ENCODE peak calls at places on chromosomes 16 and 17, in seven cellular contexts. J, U, C, E, G, S and L are unnamed samples.
A peak's percentile ranks its signal among the peaks of the same experiment; 100 is the strongest.

GRCh38 chr16:83136924-83137323 is 510.2 kb downstream of the CDH13 start:
- DNase-seq in E (no peak), U (no peak), J (no peak), S (peak; percentile 98), C (no peak), G (no peak), L (peak; percentile 42)

GRCh38 chr17:48583708-48584582 is 5.8 kb upstream of the HOXB4 start:
- DNase-seq in J (no peak), C (no peak), S (no peak), G (no peak), U (no peak), E (no peak), L (no peak)

GRCh38 chr17:20282526-20283308 is 184.6 kb downstream of the LGALS9B start:
- DNase-seq in U (no peak), C (no peak), S (no peak), J (no peak), G (no peak), E (no peak), L (no peak)

GRCh38 chr16:84898447-84898846 is 78.7 kb downstream of the CRISPLD2 start:
- DNase-seq in E (no peak), C (no peak), G (peak; percentile 19), U (no peak), J (no peak), S (no peak), L (no peak)

GRCh38 chr17:33970271-33970670 is 284.8 kb upstream of the CCL2 start:
- DNase-seq in E (no peak), U (no peak), C (no peak), S (no peak), G (no peak), J (no peak), L (no peak)

GRCh38 chr16:53465606-53466290 is 31.5 kb downstream of the RBL2 start:
- DNase-seq in S (no peak), G (peak; percentile 38), C (peak; percentile 10), J (peak; percentile 12), U (peak; percentile 3), E (no peak), L (peak; percentile 73)

GRCh38 chr16:83002351-83003334 is 375.9 kb downstream of the CDH13 start:
- DNase-seq in E (no peak), J (no peak), G (peak; percentile 28), C (no peak), U (no peak), S (no peak), L (peak; percentile 50)

GRCh38 chr16:78742501-78743283 is 643.2 kb downstream of the WWOX start:
- DNase-seq in U (no peak), J (peak; percentile 57), C (peak; percentile 76), G (no peak), S (peak; percentile 13), E (no peak), L (no peak)

GRCh38 chr17:15124746-15125145 is 140.4 kb downstream of the PMP22 start:
- DNase-seq in C (no peak), G (peak; percentile 16), E (no peak), J (no peak), S (no peak), U (no peak), L (peak; percentile 91)

GRCh38 chr17:77471984-77472836 is 331.4 kb downstream of the SEC14L1 start:
- DNase-seq in G (peak; percentile 64), C (peak; percentile 27), S (peak; percentile 73), U (no peak), E (peak; percentile 83), J (peak; percentile 81), L (peak; percentile 86)

GRCh38 chr16:13935408-13935807 is 15.5 kb downstream of the ERCC4 start:
- DNase-seq in S (peak; percentile 4), C (no peak), G (no peak), E (peak; percentile 71), J (no peak), U (no peak), L (no peak)

GRCh38 chr17:75511610-75512575 is 3.4 kb downstream of the CASKIN2 start:
- DNase-seq in U (no peak), S (no peak), G (no peak), E (no peak), J (peak; percentile 74), C (no peak), L (no peak)

GRCh38 chr16:4272114-4272954 is 489 bp downstream of the TFAP4 start:
- DNase-seq in U (no peak), S (peak; percentile 72), J (peak; percentile 65), G (peak; percentile 76), C (peak; percentile 36), E (peak; percentile 62), L (peak; percentile 96)

GRCh38 chr17:14470417-14470816 is 169.5 kb downstream of the HS3ST3B1 start:
- DNase-seq in C (no peak), S (no peak), G (no peak), U (no peak), E (no peak), J (no peak), L (no peak)

GRCh38 chr16:53912155-53912554 is 208.2 kb downstream of the FTO start:
- DNase-seq in J (peak; percentile 52), G (no peak), C (no peak), U (no peak), S (no peak), E (no peak), L (no peak)

GRCh38 chr17:80260791-80261158 is at the start of gene RNF213:
- DNase-seq in C (peak; percentile 46), J (peak; percentile 79), S (peak; percentile 88), U (no peak), G (peak; percentile 66), E (peak; percentile 58), L (peak; percentile 97)

GRCh38 chr16:27313422-27314160 is at the start of gene IL4R:
- DNase-seq in J (peak; percentile 88), C (peak; percentile 31), U (peak; percentile 22), G (peak; percentile 91), S (peak; percentile 72), E (peak; percentile 50), L (peak; percentile 96)

GRCh38 chr17:57152916-57153528 is 68.0 kb downstream of the AKAP1 start:
- DNase-seq in E (no peak), S (no peak), G (no peak), U (no peak), J (no peak), C (no peak), L (no peak)
- H2AFZ ChIP-seq in E (no peak overlapping the region), S (no peak overlapping the region), G (no peak overlapping the region), U (no peak overlapping the region), J (no peak overlapping the region), C (no peak overlapping the region), L (no peak overlapping the region)

GRCh38 chr16:73171380-73171779 is 123.5 kb upstream of the ZFHX3 start:
- DNase-seq in S (no peak), C (no peak), U (no peak), J (no peak), G (no peak), E (peak; percentile 36), L (no peak)

GRCh38 chr16:73166394-73166971 is 118.6 kb upstream of the ZFHX3 start:
- DNase-seq in S (no peak), J (no peak), U (no peak), C (no peak), G (no peak), E (no peak), L (no peak)

GRCh38 chr16:73170587-73170986 is 122.7 kb upstream of the ZFHX3 start:
- DNase-seq in C (no peak), S (no peak), J (no peak), G (no peak), E (no peak), U (no peak), L (no peak)

GRCh38 chr16:73163238-73163795 is 115.4 kb upstream of the ZFHX3 start:
- DNase-seq in U (no peak), G (no peak), S (no peak), C (no peak), E (no peak), J (no peak), L (no peak)

GRCh38 chr16:73166972-73167550 is 119.1 kb upstream of the ZFHX3 start:
- DNase-seq in J (peak; percentile 35), S (no peak), G (no peak), E (no peak), C (no peak), U (no peak), L (no peak)
- H2AFZ ChIP-seq in J (no peak overlapping the region), S (no peak overlapping the region), G (no peak overlapping the region), E (no peak overlapping the region), C (no peak overlapping the region), U (no peak overlapping the region), L (peak overlapping the region; percentile 79)

GRCh38 chr17:7589891-7590611 is at the start of gene SOX15:
- DNase-seq in S (no peak), U (no peak), G (peak; percentile 68), E (peak; percentile 92), C (no peak), J (peak; percentile 19), L (peak; percentile 96)
- H2AFZ ChIP-seq in S (no peak within 1 kb of the TSS), U (no peak within 1 kb of the TSS), G (no peak within 1 kb of the TSS), E (no peak within 1 kb of the TSS), C (no peak within 1 kb of the TSS), J (no peak within 1 kb of the TSS), L (no peak within 1 kb of the TSS)

DNA sequence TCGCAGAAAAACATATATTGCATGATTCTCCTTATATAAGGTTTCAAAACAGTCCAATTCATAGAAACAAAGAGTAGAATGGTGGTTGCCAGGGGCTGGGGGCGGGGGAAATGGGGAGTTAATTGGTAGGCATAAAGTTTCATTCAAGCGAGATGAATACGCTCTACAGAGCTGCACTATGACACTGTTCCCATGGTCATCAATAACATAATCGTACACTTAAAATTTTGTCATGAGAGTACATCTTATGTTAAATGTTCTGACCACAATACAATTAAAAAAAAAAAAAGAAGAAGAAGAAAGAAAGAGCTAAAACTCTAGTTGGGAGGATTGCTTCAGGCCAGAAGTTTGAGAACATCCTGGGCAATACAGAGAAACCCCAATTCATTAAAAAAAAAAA is 5.1 kb downstream of the PIP4K2B start:
- DNase-seq in C (no peak), J (no peak), G (no peak), U (no peak), E (no peak), S (no peak), L (no peak)
- H2AFZ ChIP-seq in C (no peak overlapping the region), J (no peak overlapping the region), G (no peak overlapping the region), U (no peak overlapping the region), E (no peak overlapping the region), S (no peak overlapping the region), L (no peak overlapping the region)

DNA sequence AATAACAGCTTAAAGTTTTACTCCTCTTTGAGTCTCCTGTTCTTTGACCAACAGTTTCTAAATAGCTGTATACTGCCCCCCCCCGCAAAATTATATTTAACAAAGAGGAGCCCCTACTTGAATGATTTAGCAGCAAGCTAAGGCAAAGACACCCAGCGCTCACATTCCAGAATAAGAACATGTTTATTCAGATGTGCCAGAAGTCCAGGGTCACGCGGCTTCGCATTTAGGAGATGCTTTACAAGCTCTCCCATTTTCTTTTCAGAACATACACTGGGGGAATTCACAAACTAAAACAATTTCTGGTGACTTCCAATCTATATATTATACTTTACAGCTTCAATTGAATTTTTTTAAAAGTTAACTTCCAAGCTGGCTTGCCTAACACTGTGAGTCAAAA is 5.3 kb downstream of the PLD6 start:
- DNase-seq in J (no peak), G (no peak), C (no peak), E (no peak), S (no peak), U (no peak), L (peak; percentile 6)
- H2AFZ ChIP-seq in J (no peak overlapping the region), G (no peak overlapping the region), C (no peak overlapping the region), E (no peak overlapping the region), S (no peak overlapping the region), U (no peak overlapping the region), L (no peak overlapping the region)